ENCODE peak calls at places on chromosomes 3 and 15, in four cellular contexts. P is breast epithelium, G is A549, D is aorta. V is an unnamed sample.

GRCh38 chr3:11643212-11644087 is at the start of gene VGLL4:
- DNase-seq in P (peak; percentile 79), G (peak; percentile 83), D (peak; percentile 94), V (peak; percentile 74)

GRCh38 chr15:29270169-29270955 is 740 bp upstream of the NSMCE3 start:
- DNase-seq in P (no peak), G (no peak), D (no peak), V (no peak)

GRCh38 chr3:14125193-14126016 is 553 bp downstream of the TMEM43 start:
- DNase-seq in P (no peak), G (peak; percentile 83), D (peak; percentile 91), V (peak; percentile 65)

GRCh38 chr3:16504242-16504641 is 9.3 kb downstream of the RFTN1 start:
- DNase-seq in P (no peak), G (no peak), D (no peak), V (no peak)

GRCh38 chr15:27449041-27449440 is 478.1 kb downstream of the GABRG3 start:
- DNase-seq in P (no peak), G (no peak), D (no peak), V (no peak)

GRCh38 chr3:195701042-195701910 is 19.5 kb upstream of the MUC20 start:
- DNase-seq in P (no peak), G (no peak), D (peak; percentile 66), V (no peak)

GRCh38 chr3:54783611-54784010 is 144.2 kb downstream of the LRTM1 start:
- DNase-seq in P (no peak), G (no peak), D (no peak), V (no peak)

GRCh38 chr15:101026686-101027272 is 107.6 kb downstream of the LRRK1 start:
- DNase-seq in P (no peak), G (no peak), D (peak; percentile 36), V (no peak)

GRCh38 chr3:190810957-190811356 is 51.5 kb downstream of the GMNC start:
- DNase-seq in P (no peak), G (no peak), D (no peak), V (no peak)

GRCh38 chr3:55802816-55803215 is 315.7 kb upstream of the WNT5A start:
- DNase-seq in P (no peak), G (no peak), D (no peak), V (no peak)

GRCh38 chr3:127483902-127484591 is 106.5 kb downstream of the TPRA1 start:
- DNase-seq in P (no peak), G (no peak), D (peak; percentile 40), V (no peak)

GRCh38 chr3:133490468-133491351 is 82.8 kb upstream of the CDV3 start:
- DNase-seq in P (no peak), G (no peak), D (no peak), V (no peak)

GRCh38 chr3:51681453-51681852 is 10.4 kb downstream of the TEX264 start:
- DNase-seq in P (no peak), G (no peak), D (no peak), V (no peak)

GRCh38 chr3:189714991-189715961 is 84.1 kb downstream of the TP63 start:
- DNase-seq in P (no peak), G (no peak), D (no peak), V (no peak)
- H3K4me1 ChIP-seq in P (no peaks in the 10 kb centered on the region), G (peaks cover 40% of the 10 kb centered on the region), D (no peaks in the 10 kb centered on the region), V (no peaks in the 10 kb centered on the region)

GRCh38 chr3:109430911-109431563 is 93.7 kb upstream of the DPPA4 start:
- DNase-seq in P (no peak), G (no peak), D (no peak), V (no peak)
- H3K4me1 ChIP-seq in P (no peaks in the 10 kb centered on the region), G (no peaks in the 10 kb centered on the region), D (no peaks in the 10 kb centered on the region), V (no peaks in the 10 kb centered on the region)

DNA sequence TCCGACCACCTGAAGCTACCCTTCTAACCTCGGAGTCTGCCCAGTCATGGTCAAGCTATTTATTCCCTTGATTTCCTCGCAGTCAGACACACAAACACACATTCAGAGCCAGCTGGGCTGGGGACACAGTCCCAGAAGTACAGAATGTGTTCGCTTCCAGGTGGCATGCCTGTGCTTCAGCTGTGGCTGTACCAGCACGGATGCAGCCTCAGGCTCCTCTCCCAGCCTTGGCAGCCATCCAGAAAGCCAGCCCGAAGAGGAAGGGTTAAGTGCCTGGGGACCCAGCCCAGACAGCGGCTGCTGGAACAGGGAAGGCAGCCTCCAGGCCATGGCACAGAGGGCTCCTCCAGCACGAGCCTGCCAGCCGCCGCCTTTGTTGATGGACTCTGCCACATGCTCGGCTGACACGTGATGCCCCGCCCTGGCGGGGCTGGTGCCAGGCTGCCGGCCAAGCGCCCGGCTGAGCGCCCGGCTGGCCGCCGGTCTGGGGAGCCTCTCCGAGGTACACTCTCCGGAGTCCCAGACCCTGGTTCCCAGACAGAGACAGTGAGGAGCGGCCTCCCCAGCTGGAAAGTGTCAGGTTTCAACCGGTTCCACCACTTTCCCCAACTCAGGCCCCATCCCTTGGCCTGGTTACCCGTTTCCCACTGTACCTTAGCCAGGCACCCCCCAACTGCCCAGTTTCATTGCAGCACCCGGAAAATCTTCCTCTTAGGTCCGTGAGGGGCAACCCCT is 5.4 kb downstream of the BMF start:
- DNase-seq in P (peak; percentile 95), G (no peak), D (peak; percentile 93), V (peak; percentile 98)
- H3K4me1 ChIP-seq in P (peaks cover 61% of the 10 kb centered on the region), G (peaks cover 66% of the 10 kb centered on the region), D (peaks cover 8% of the 10 kb centered on the region), V (peaks cover 80% of the 10 kb centered on the region)

DNA sequence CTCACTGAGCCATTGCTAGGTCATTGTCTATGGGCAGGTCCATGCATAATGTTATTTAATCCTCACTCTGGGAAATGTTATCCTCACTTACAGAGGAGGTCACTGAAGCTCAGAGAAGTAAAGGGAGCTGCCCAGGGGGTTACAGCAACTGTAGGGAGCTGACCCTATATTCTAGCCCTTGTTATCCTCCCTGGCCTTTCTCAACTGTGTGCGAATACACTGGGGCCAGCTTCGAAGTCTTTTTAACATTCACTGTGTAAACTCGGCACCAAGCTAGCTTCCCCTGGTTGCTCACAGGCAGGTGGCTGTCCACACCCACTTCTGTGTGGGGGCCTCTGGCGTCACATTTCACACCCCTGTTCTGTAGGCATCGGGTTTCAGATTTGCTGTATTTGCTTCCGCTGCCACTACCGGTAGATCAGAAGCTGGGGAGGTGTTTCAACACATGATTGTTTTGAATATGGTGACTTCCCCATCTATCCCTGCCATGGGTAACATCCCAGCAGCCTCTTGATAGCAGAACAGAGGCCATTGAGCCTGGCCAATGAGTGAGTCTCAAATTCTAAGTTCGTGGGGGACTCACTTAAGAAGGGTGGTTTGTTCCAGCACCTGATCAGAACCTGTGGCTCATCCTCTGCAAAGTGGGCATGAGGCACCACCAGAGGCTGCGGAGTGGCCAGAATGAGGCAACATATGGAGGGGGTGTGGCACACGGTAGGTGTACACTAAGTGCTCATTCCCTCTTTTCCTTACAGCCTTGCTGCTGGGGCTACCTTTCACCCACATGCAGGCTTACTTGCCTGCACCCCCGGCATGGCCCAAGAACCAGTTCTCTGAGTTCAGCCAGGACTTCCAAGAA is 61.6 kb downstream of the IQSEC1 start:
- DNase-seq in P (no peak), G (no peak), D (peak; percentile 59), V (no peak)
- H3K4me1 ChIP-seq in P (no peaks in the 10 kb centered on the region), G (no peaks in the 10 kb centered on the region), D (no peaks in the 10 kb centered on the region), V (no peaks in the 10 kb centered on the region)

GRCh38 chr15:63483521-63484371 is 20.6 kb upstream of the USP3 start:
- DNase-seq in P (no peak), G (peak; percentile 70), D (no peak), V (no peak)
- H3K4me1 ChIP-seq in P (no peaks in the 10 kb centered on the region), G (peaks cover 79% of the 10 kb centered on the region), D (no peaks in the 10 kb centered on the region), V (no peaks in the 10 kb centered on the region)

DNA sequence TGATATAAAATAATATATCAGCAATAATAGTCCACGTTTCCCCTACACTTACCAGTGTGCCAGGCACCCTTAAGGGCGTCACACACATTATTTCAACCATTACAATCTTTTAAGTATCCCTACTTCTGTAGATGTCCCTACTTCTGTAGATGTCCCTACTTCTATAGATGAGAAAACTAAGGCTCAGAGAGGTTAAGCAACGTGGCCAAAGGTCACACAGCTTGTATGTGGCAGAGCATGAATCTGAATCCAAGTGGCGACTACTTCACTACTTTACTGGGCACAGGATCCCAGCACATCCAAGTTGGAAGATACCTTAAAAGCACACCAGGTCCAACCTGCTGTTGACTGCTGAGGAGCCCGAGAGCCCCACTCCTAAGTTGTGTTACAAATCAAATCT is 77.5 kb downstream of the TLE3 start:
- DNase-seq in P (no peak), G (no peak), D (no peak), V (no peak)
- H3K4me1 ChIP-seq in P (peaks cover 30% of the 10 kb centered on the region), G (no peaks in the 10 kb centered on the region), D (no peaks in the 10 kb centered on the region), V (no peaks in the 10 kb centered on the region)

GRCh38 chr3:136708339-136708985 is 43.7 kb downstream of the STAG1 start:
- DNase-seq in P (no peak), G (no peak), D (no peak), V (no peak)

GRCh38 chr3:136716629-136717028 is 35.5 kb downstream of the STAG1 start:
- DNase-seq in P (no peak), G (no peak), D (no peak), V (no peak)

GRCh38 chr3:136711277-136711676 is 40.9 kb downstream of the STAG1 start:
- DNase-seq in P (no peak), G (no peak), D (no peak), V (no peak)

DNA sequence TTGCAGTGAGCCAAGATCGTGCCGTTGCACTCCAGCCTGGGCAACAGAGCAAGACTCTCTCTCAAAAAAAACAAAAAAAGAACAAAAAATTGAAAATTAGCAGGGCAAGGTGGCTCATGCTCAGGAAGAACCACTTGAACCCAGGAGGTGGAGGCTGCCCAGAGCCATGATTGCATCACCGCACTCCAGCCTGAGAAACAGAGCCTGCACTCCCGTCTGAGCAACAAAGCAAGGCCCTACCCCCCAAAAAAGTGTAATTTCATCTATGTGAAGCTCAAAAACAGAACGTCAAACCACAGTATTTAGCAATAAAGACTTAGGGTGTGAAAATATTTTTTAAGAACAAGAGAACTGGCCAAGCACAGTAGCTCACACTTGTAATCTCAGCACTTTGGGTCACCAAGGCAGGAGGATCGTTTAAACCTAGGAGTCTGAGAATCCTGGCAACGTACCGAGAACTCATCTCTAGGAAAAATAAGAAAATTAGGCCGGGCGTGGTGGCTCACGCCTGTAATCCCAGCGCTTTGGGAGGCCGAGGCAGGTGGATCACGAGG is 38.1 kb downstream of the STAG1 start:
- DNase-seq in P (no peak), G (no peak), D (no peak), V (no peak)
- H3K4me1 ChIP-seq in P (no peaks in the 10 kb centered on the region), G (peaks cover 9% of the 10 kb centered on the region), D (no peaks in the 10 kb centered on the region), V (no peaks in the 10 kb centered on the region)

GRCh38 chr3:9803494-9803893 is 6.6 kb upstream of the TTLL3 start:
- DNase-seq in P (no peak), G (no peak), D (peak; percentile 21), V (no peak)
- H3K4me1 ChIP-seq in P (no peaks in the 10 kb centered on the region), G (peaks cover 7% of the 10 kb centered on the region), D (no peaks in the 10 kb centered on the region), V (no peaks in the 10 kb centered on the region)

DNA sequence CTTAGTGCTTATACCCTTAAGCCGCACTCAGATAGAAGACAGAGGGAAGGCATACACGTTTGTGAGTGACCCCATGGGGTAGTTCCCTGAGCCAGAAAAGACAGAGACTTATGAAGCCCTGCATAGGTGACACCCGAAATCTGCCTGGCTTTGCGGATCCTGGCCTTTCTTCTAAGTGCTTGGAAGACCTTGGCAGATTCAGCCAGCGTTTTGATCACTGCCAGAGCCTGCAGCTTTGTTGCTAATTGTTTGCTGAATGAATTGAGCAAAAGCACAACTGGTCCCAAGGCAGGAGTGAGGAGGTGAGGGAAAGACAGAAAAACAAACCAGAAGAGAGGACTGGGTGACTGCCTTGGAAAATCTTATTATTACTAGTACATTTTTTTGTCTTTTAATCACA is 168.3 kb upstream of the ICE2 start:
- DNase-seq in P (no peak), G (no peak), D (no peak), V (no peak)
- H3K4me1 ChIP-seq in P (no peaks in the 10 kb centered on the region), G (no peaks in the 10 kb centered on the region), D (no peaks in the 10 kb centered on the region), V (no peaks in the 10 kb centered on the region)

GRCh38 chr15:88740356-88740755 is 62.9 kb upstream of the ACAN start:
- DNase-seq in P (no peak), G (no peak), D (no peak), V (no peak)
- H3K4me1 ChIP-seq in P (no peaks in the 10 kb centered on the region), G (no peaks in the 10 kb centered on the region), D (no peaks in the 10 kb centered on the region), V (no peaks in the 10 kb centered on the region)

V was measured in pancreas.